ENCODE peak calls at places on chromosomes 3 and 15, in four cellular contexts. One of them, this sample, is unnamed.

GRCh38 chr3:186938716-186939115 is 8.4 kb downstream of the ST6GAL1 start:
- DNase-seq in K562: peak
- DNase-seq in HepG2: no peak
- DNase-seq in GM12878: no peak
- DNase-seq in this sample: no peak

GRCh38 chr3:152772622-152773021 is 62.3 kb upstream of the P2RY1 start:
- DNase-seq in K562: no peak
- DNase-seq in GM12878: no peak
- DNase-seq in HepG2: no peak
- DNase-seq in this sample: no peak

GRCh38 chr3:36969540-36970432 is 23.1 kb downstream of the EPM2AIP1 start:
- DNase-seq in K562: peak
- DNase-seq in HepG2: peak
- DNase-seq in GM12878: peak
- DNase-seq in this sample: no peak

GRCh38 chr3:64359735-64360134 is 134.5 kb upstream of the PRICKLE2 start:
- DNase-seq in K562: no peak
- DNase-seq in GM12878: no peak
- DNase-seq in HepG2: no peak
- DNase-seq in this sample: no peak

GRCh38 chr3:192514081-192514753 is 213.1 kb downstream of the FGF12 start:
- DNase-seq in HepG2: no peak
- DNase-seq in GM12878: no peak
- DNase-seq in K562: peak
- DNase-seq in this sample: peak

GRCh38 chr3:119911748-119912147 is 129.8 kb downstream of the NR1I2 start:
- DNase-seq in GM12878: peak
- DNase-seq in HepG2: no peak
- DNase-seq in K562: no peak
- DNase-seq in this sample: no peak

GRCh38 chr3:128145279-128145678 is 8.0 kb upstream of the EEFSEC start:
- DNase-seq in GM12878: no peak
- DNase-seq in HepG2: no peak
- DNase-seq in K562: no peak
- DNase-seq in this sample: no peak

GRCh38 chr3:4895848-4896247 is 83.4 kb upstream of the BHLHE40 start:
- DNase-seq in GM12878: no peak
- DNase-seq in HepG2: no peak
- DNase-seq in K562: no peak
- DNase-seq in this sample: no peak

GRCh38 chr3:162629372-162629771 is 1132.8 kb downstream of the OTOL1 start:
- DNase-seq in K562: no peak
- DNase-seq in HepG2: no peak
- DNase-seq in GM12878: no peak
- DNase-seq in this sample: no peak

GRCh38 chr3:171965088-171965712 is 74.2 kb upstream of the FNDC3B start:
- DNase-seq in K562: no peak
- DNase-seq in HepG2: peak
- DNase-seq in GM12878: no peak
- DNase-seq in this sample: no peak

GRCh38 chr3:189324538-189325138 is 152.9 kb downstream of the TPRG1 start:
- DNase-seq in GM12878: peak
- DNase-seq in HepG2: peak
- DNase-seq in K562: no peak
- DNase-seq in this sample: no peak

GRCh38 chr15:80773122-80773551 is 6.0 kb upstream of the CEMIP start:
- DNase-seq in K562: no peak
- DNase-seq in GM12878: no peak
- DNase-seq in HepG2: no peak
- DNase-seq in this sample: no peak

GRCh38 chr15:70596354-70597055 is 166.9 kb downstream of the UACA start:
- DNase-seq in K562: no peak
- DNase-seq in HepG2: peak
- DNase-seq in GM12878: no peak
- DNase-seq in this sample: no peak

GRCh38 chr15:67120839-67121540 is 55.6 kb downstream of the SMAD3 start:
- DNase-seq in GM12878: peak
- DNase-seq in K562: peak
- DNase-seq in HepG2: no peak
- DNase-seq in this sample: no peak

GRCh38 chr3:196341142-196341541 is 3.0 kb upstream of the TM4SF19 start:
- DNase-seq in HepG2: no peak
- DNase-seq in K562: no peak
- DNase-seq in GM12878: no peak
- DNase-seq in this sample: no peak

GRCh38 chr3:152305075-152305474 is 36.3 kb downstream of the MBNL1 start:
- DNase-seq in GM12878: no peak
- DNase-seq in HepG2: no peak
- DNase-seq in K562: no peak
- DNase-seq in this sample: no peak

GRCh38 chr3:33144433-33144832 is 30.6 kb downstream of the CRTAP start:
- DNase-seq in K562: peak
- DNase-seq in GM12878: no peak
- DNase-seq in HepG2: peak
- DNase-seq in this sample: peak

GRCh38 chr15:40525855-40526254 is 39.0 kb downstream of the CCDC32 start:
- DNase-seq in GM12878: no peak
- DNase-seq in K562: no peak
- DNase-seq in HepG2: no peak
- DNase-seq in this sample: no peak

GRCh38 chr3:190338717-190339116 is 16.5 kb upstream of the CLDN1 start:
- DNase-seq in K562: no peak
- DNase-seq in HepG2: no peak
- DNase-seq in GM12878: no peak
- DNase-seq in this sample: no peak

GRCh38 chr15:33453761-33454160 is 143.0 kb downstream of the RYR3 start:
- DNase-seq in K562: no peak
- DNase-seq in GM12878: no peak
- DNase-seq in HepG2: no peak
- DNase-seq in this sample: no peak

GRCh38 chr3:43923101-43923979 is 232.6 kb downstream of the ABHD5 start:
- DNase-seq in K562: no peak
- DNase-seq in HepG2: no peak
- DNase-seq in GM12878: no peak
- DNase-seq in this sample: no peak

GRCh38 chr15:98121957-98122356 is 161.5 kb downstream of the ARRDC4 start:
- DNase-seq in HepG2: no peak
- DNase-seq in K562: no peak
- DNase-seq in GM12878: no peak
- DNase-seq in this sample: no peak

GRCh38 chr3:108017587-108017986 is 73.2 kb downstream of the CD47 start:
- DNase-seq in GM12878: no peak
- DNase-seq in K562: no peak
- DNase-seq in HepG2: no peak
- DNase-seq in this sample: no peak

GRCh38 chr3:115325539-115325938 is 178.5 kb upstream of the ZBTB20 start:
- DNase-seq in GM12878: no peak
- DNase-seq in K562: peak
- DNase-seq in HepG2: peak
- DNase-seq in this sample: peak

GRCh38 chr3:111159391-111159790 is 87.8 kb downstream of the NECTIN3 start:
- DNase-seq in K562: no peak
- DNase-seq in HepG2: no peak
- DNase-seq in GM12878: no peak
- DNase-seq in this sample: no peak

GRCh38 chr15:83105450-83105849 is 2.0 kb upstream of the TM6SF1 start:
- DNase-seq in HepG2: no peak
- DNase-seq in K562: no peak
- DNase-seq in GM12878: no peak
- DNase-seq in this sample: no peak

GRCh38 chr3:143329567-143330164 is 210.1 kb downstream of the CHST2 start:
- DNase-seq in GM12878: no peak
- DNase-seq in K562: no peak
- DNase-seq in HepG2: peak
- DNase-seq in this sample: no peak

GRCh38 chr15:42137461-42138261 is 18.8 kb downstream of the PLA2G4F start:
- DNase-seq in K562: no peak
- DNase-seq in GM12878: no peak
- DNase-seq in HepG2: peak
- DNase-seq in this sample: peak

DNA sequence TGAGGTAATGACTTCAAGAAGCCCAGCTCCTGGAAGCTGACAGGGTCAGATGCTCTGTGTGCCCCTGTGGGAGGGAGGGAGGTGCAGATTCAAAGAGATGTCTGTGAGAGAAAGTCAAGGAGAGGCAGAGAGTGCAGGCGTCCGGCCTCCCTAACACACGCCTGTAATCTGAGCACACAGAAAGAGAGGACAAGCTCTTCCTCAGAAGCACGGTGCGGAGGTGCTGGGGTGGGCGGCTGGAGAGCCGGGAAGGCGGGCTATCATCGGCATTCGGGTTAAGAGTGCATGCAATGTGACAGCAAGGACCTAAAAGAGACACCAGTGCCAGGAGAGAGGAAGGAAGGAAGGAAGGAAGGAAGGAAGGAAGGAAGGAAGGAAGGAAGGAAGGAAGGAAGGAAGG is 238.2 kb upstream of the HES1 start:
- DNase-seq in K562: no peak
- DNase-seq in HepG2: no peak
- DNase-seq in GM12878: no peak
- DNase-seq in this sample: no peak
- TF ChIP-seq SP1 in K562: no peak
- TF ChIP-seq SP1 in HepG2: no peak
- TF ChIP-seq SP1 in GM12878: no peak
- TF ChIP-seq SP1 in this sample: no peak

GRCh38 chr15:92123848-92124631 is 269.6 kb upstream of the ST8SIA2 start:
- DNase-seq in GM12878: no peak
- DNase-seq in K562: no peak
- DNase-seq in HepG2: no peak
- DNase-seq in this sample: no peak
- TF ChIP-seq FOXM1 in GM12878: no peak
- TF ChIP-seq FOXM1 in K562: no peak
- TF ChIP-seq FOXM1 in HepG2: no peak
- TF ChIP-seq FOXM1 in this sample: no peak

DNA sequence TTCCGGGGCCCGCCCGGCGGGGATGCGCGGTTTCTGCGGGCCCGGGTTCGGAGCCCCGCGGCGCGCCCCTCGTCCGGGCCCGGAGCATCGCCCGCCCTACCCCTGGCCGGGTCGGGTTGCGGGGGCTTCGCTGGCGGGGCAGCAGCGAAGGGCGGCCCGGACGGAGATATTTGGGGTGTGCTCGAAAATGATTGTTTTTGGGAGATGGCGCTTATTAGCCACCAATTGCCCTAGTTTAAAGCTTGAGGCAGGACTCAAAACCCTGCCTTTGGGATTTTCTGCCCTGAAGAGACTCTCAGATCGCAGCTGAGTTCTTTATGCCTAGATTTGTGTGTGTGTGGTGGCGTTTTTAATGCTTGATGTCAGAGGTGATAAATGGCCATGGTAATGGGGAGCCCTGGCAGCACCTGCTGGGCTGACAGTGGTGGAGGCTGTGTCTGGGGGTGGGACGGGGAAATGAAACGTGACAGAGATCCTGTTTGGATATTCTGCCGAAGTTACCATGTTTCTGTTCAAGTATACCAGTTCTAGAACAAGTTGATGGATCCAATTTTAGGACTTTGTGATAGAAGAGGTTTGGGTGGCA is 582 bp downstream of the KCTD6 start:
- DNase-seq in GM12878: no peak
- DNase-seq in K562: no peak
- DNase-seq in HepG2: no peak
- DNase-seq in this sample: no peak
- TF ChIP-seq SP1 in GM12878: no peak
- TF ChIP-seq SP1 in K562: no peak
- TF ChIP-seq SP1 in HepG2: no peak
- TF ChIP-seq SP1 in this sample: no peak

GRCh38 chr15:75577401-75578205 is 1.5 kb downstream of the PTPN9 start:
- DNase-seq in K562: no peak
- DNase-seq in HepG2: no peak
- DNase-seq in GM12878: no peak
- DNase-seq in this sample: no peak
- TF ChIP-seq FOXM1 in K562: no peak
- TF ChIP-seq FOXM1 in HepG2: no peak
- TF ChIP-seq FOXM1 in GM12878: no peak
- TF ChIP-seq FOXM1 in this sample: no peak

GRCh38 chr3:72031581-72031980 is 246.6 kb upstream of the PROK2 start:
- DNase-seq in HepG2: no peak
- DNase-seq in GM12878: no peak
- DNase-seq in K562: no peak
- DNase-seq in this sample: no peak
- TF ChIP-seq SP1 in HepG2: no peak
- TF ChIP-seq SP1 in GM12878: no peak
- TF ChIP-seq SP1 in K562: no peak
- TF ChIP-seq SP1 in this sample: no peak

DNA sequence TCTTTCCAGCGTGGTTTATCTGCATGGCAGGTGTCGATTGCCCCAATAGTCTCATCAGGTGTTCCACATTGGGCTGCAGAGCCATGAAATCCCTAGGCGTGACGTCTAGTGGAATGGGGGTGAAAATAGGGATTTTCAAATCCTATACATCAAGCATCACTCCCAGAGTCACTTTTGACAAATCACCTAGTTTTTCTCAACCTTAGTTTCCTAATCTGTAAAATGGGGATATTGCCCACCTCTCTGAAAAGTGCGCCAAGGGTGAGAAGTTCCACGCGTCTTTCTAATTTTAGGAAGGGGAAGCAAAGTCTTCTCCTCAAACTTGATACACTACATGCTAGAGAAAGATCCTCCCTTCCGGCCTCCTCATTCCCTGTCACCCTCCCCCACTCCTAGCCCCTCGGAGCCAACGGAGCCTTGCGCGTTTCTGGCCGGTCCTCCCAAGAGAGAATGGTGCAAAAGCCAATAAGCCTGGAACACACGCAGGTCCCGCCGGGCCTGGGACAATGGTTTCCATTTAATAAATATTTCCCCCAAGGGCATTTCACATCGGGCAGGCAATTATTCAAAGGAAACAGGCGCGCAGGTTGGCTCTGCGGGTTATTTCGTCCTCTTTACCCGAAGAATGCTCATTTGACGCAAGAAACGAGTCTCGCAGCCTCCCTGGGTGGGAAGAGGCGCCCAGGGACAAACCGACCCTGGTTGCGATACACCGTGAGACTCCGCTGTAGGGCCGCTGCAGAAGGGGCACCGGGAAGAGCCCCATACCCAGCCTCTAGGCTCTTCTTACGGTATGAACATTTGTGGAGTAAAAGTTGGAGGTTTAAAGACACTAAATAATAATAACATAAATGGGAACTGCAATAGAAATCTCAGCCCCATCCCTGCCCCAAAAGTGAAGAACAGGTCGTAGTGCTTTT is 1.2 kb upstream of the SOX14 start:
- DNase-seq in GM12878: no peak
- DNase-seq in HepG2: no peak
- DNase-seq in K562: no peak
- DNase-seq in this sample: no peak
- TF ChIP-seq FOXM1 in GM12878: no peak
- TF ChIP-seq FOXM1 in HepG2: no peak
- TF ChIP-seq FOXM1 in K562: no peak
- TF ChIP-seq FOXM1 in this sample: no peak

DNA sequence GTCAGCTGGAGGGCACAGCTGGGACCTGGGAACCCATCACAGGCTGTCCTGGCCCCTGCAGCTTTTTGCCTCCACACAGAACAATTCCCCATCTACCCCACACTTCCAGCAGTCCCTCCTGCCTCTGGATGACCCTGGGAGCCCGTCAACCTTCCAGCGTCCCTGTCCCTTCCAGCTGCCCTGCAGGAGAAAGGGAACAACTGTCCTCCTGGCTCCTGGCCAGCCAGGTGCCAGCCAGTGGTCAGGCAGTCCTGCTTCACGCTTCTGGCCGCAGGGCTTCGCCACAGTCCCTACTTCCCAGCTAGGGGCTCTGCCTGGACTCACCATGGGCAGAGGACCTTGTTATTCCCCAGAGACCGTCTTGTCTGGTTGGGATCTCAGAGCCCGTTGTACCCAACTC is 27.1 kb downstream of the LINGO1 start:
- DNase-seq in K562: no peak
- DNase-seq in GM12878: no peak
- DNase-seq in HepG2: no peak
- DNase-seq in this sample: no peak
- TF ChIP-seq SP1 in K562: no peak
- TF ChIP-seq SP1 in GM12878: no peak
- TF ChIP-seq SP1 in HepG2: no peak
- TF ChIP-seq SP1 in this sample: no peak

This sample was measured in HEK293T.